ENCODE peak calls at places on chromosomes 2 and 18, in four cellular contexts. T is PC-3, H is Peyer's patch, Y is right atrium auricular region. L is an unnamed sample.

GRCh38 chr2:1784986-1785617 is 40.8 kb upstream of the PXDN start:
- DNase-seq in Y (no peak), H (no peak), T (no peak), L (no peak)

GRCh38 chr18:6521804-6522418 is 107.2 kb upstream of the L3MBTL4 start:
- DNase-seq in T (peak; percentile 85), H (no peak), Y (no peak), L (no peak)

GRCh38 chr2:175366814-175367213 is 185.3 kb upstream of the ATP5MC3 start:
- DNase-seq in H (no peak), T (peak; percentile 72), Y (no peak), L (no peak)

GRCh38 chr18:9095297-9096012 is 7.0 kb upstream of the NDUFV2 start:
- DNase-seq in H (no peak), T (no peak), Y (no peak), L (no peak)

GRCh38 chr2:186068154-186068826 is 329.7 kb downstream of the FSIP2 start:
- DNase-seq in Y (no peak), T (no peak), H (no peak), L (no peak)

GRCh38 chr2:64168756-64169155 is 24.5 kb upstream of the PELI1 start:
- DNase-seq in H (no peak), Y (no peak), T (peak; percentile 10), L (no peak)

GRCh38 chr2:27890146-27891062 is at the start of the genes BABAM2 and RBKS:
- DNase-seq in Y (peak; percentile 88), H (peak; percentile 94), T (peak; percentile 87), L (peak; percentile 92)

GRCh38 chr2:7450188-7451156 is 533.3 kb downstream of the RNF144A start:
- DNase-seq in Y (no peak), H (no peak), T (no peak), L (no peak)

GRCh38 chr2:146990311-146990781 is 854.5 kb upstream of the ACVR2A start:
- DNase-seq in T (no peak), H (no peak), Y (no peak), L (no peak)

GRCh38 chr2:10501521-10501961 is 53.4 kb upstream of the ODC1 start:
- DNase-seq in Y (peak; percentile 28), H (no peak), T (no peak), L (no peak)

GRCh38 chr2:223328578-223328977 is 273.6 kb downstream of the SCG2 start:
- DNase-seq in H (no peak), T (no peak), Y (no peak), L (no peak)

GRCh38 chr2:56291711-56292110 is 107.9 kb downstream of the CCDC85A start:
- DNase-seq in H (no peak), T (no peak), Y (no peak), L (no peak)

GRCh38 chr2:74045454-74045853 is 60.7 kb downstream of the TET3 start:
- DNase-seq in Y (no peak), H (no peak), T (no peak), L (no peak)

GRCh38 chr2:88810488-88810887 is 119.0 kb downstream of the RPIA start:
- DNase-seq in T (no peak), H (no peak), Y (no peak), L (no peak)

GRCh38 chr18:78603102-78603501 is 376.5 kb upstream of the SALL3 start:
- DNase-seq in T (no peak), H (no peak), Y (no peak), L (no peak)

GRCh38 chr2:142878061-142878741 is 737 bp downstream of the KYNU start:
- DNase-seq in T (no peak), H (no peak), Y (no peak), L (no peak)

GRCh38 chr2:182372661-182373060 is 54.2 kb downstream of the PDE1A start:
- DNase-seq in H (no peak), Y (peak; percentile 68), T (peak; percentile 90), L (no peak)

GRCh38 chr18:78912336-78912735 is 67.3 kb upstream of the SALL3 start:
- DNase-seq in Y (peak; percentile 21), H (no peak), T (no peak), L (no peak)

GRCh38 chr18:6537468-6537867 is 122.8 kb upstream of the L3MBTL4 start:
- DNase-seq in Y (no peak), T (no peak), H (no peak), L (no peak)

GRCh38 chr18:48222118-48222517 is 187.1 kb downstream of the ZBTB7C start:
- DNase-seq in H (no peak), Y (no peak), T (peak; percentile 50), L (no peak)

GRCh38 chr18:43627833-43628370 is 350.6 kb upstream of the SYT4 start:
- DNase-seq in H (no peak), Y (no peak), T (no peak), L (no peak)

GRCh38 chr2:29275186-29275585 is 160.0 kb downstream of the CLIP4 start:
- DNase-seq in Y (no peak), H (no peak), T (no peak), L (no peak)

GRCh38 chr2:15041429-15041837 is 408.9 kb downstream of the LRATD1 start:
- DNase-seq in H (no peak), Y (no peak), T (no peak), L (no peak)

GRCh38 chr18:6059551-6059950 is 164.2 kb upstream of the TMEM200C start:
- DNase-seq in Y (no peak), H (no peak), T (no peak), L (no peak)

GRCh38 chr2:40276076-40276475 is 175.8 kb downstream of the SLC8A1 start:
- DNase-seq in Y (no peak), T (no peak), H (no peak), L (no peak)

GRCh38 chr2:112155331-112156151 is 17.4 kb downstream of the FBLN7 start:
- DNase-seq in Y (no peak), T (no peak), H (no peak), L (no peak)

GRCh38 chr2:133439281-133439920 is 128.9 kb downstream of the NCKAP5 start:
- DNase-seq in Y (no peak), T (peak; percentile 13), H (no peak), L (no peak)

DNA sequence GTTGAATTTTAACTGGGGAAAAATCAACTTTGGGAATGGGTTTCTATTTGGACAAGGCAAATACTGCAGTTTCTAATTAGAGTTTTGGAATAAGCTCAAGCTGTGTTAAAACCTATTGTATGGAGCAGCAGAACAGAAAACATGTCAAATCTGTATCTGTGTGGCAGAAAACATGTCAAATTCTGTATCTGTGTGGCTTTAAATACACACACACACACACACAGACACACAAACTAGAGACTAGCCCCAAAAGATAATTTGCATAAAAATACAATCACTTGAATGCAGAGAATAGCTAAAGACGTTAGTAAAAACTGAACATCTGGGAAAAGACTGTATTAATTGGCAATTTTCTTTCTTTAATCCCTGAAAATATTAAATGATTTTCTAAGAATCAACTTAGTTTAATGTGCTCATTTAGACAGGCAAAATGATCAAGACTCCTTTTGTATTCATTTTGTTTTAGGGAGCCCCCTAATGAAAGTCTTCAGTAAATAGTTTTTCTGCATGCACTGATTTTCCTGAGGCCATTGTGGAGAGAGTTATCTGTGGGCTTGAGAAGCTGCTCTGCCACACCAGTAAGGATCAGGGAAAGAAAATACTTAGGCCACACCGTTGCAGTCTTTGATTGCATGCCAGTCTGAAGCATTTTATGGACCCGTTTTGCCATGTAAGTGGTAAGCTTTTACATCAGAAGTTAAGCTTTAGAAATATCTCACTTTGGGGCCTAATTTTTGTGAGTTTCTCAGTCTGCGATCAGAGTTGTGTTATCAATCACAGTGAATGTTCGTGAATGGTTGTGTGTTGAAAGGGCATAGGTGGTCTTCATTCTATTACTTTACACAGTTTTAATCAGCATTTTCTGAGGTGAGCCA is 2.2 kb downstream of the SPATS2L start:
- DNase-seq in Y (no peak), H (no peak), T (peak; percentile 49), L (no peak)
- TF ChIP-seq CTCF in Y (no peak), H (no peak), T (peak; percentile 49), L (no peak)

GRCh38 chr18:57961411-57961810 is 82.6 kb upstream of the NEDD4L start:
- DNase-seq in Y (no peak), T (no peak), H (no peak), L (no peak)

GRCh38 chr18:57957210-57957609 is 86.8 kb upstream of the NEDD4L start:
- DNase-seq in T (no peak), Y (no peak), H (no peak), L (no peak)

GRCh38 chr18:57956495-57956894 is 87.5 kb upstream of the NEDD4L start:
- DNase-seq in H (no peak), T (peak; percentile 9), Y (no peak), L (no peak)

GRCh38 chr18:57961876-57962505 is 82.0 kb upstream of the NEDD4L start:
- DNase-seq in H (no peak), T (peak; percentile 57), Y (no peak), L (no peak)

GRCh38 chr18:57959278-57959677 is 84.7 kb upstream of the NEDD4L start:
- DNase-seq in T (peak; percentile 83), H (no peak), Y (no peak), L (no peak)
- TF ChIP-seq CTCF in T (peak; percentile 80), H (no peak), Y (no peak), L (peak; percentile 63)

DNA sequence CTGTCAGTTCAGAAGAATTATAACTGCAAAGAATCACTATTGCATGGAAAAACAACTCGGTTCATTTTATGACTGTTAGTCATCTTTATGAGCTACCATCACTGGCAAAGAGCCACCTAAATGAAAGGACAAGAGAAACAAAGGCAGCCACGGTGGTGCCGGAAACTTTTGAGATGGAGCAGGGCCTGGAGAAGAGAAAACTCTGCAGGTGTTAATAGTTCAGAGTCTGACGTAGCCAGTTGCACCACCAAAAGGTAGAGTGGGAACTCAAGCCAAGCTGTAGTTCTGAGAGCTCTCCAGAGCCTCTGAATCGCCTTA is 110.9 kb downstream of the FTCDNL1 start:
- DNase-seq in T (no peak), Y (no peak), H (no peak), L (no peak)
- TF ChIP-seq CTCF in T (no peak), Y (no peak), H (no peak), L (peak; percentile 44)

DNA sequence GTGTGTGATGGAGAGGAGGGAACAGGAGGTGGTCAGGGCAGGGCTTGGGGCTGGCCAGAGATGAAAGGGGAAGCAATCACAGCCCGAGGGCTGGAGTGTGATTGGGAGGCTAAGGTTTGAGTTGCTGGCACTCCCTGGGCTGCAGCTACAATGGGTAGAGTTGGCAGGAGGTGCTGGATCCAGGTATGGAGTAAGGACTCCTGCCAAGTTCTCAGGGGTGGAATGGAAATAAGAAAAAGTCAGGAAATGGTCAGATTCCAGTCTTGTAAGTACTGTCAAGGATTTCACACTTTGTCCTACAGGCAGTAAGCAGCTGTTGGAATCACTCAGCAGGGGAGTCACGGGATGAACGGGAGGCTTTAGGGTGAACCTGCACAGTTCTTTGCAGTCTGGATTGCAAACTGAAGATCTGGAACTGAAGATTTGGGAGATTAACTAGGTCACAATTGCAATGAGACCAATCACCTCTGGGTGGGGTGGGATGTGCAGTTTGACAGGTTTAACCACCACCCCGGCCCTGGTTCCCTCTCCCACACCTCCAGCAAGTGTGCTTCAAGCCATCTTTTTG is 10.9 kb upstream of the INPP5D start:
- DNase-seq in H (no peak), Y (no peak), T (peak; percentile 87), L (no peak)
- TF ChIP-seq CTCF in H (no peak), Y (no peak), T (no peak), L (no peak)

GRCh38 chr2:111135910-111136297 is 15.2 kb downstream of the BCL2L11 start:
- DNase-seq in T (peak; percentile 50), Y (no peak), H (no peak), L (no peak)
- TF ChIP-seq CTCF in T (peak; percentile 49), Y (no peak), H (no peak), L (no peak)